ENCODE peak calls at places on chromosome 19, in seven cellular contexts. N is hepatocyte, V is neural progenitor cell, D is SK-N-SH, T is HCT116, W is MM.1S, Y is OCI-LY7. I is an unnamed sample.
A peak's percentile ranks its signal among the peaks of the same experiment; 100 is the strongest.

GRCh38 chr19:4177146-4177545 is 5.2 kb downstream of the SIRT6 start:
- DNase-seq in D (no peak), T (no peak), N (no peak), W (no peak), Y (no peak), V (no peak), I (no peak)

GRCh38 chr19:1935484-1936208 is 5.3 kb upstream of the CSNK1G2 start:
- DNase-seq in N (no peak), Y (peak; percentile 75), D (no peak), W (peak; percentile 15), T (peak; percentile 68), V (no peak), I (peak; percentile 10)

GRCh38 chr19:18156841-18157464 is 4.0 kb downstream of the PIK3R2 start:
- DNase-seq in Y (no peak), V (no peak), D (peak; percentile 97), T (peak; percentile 48), W (no peak), N (peak; percentile 89), I (peak; percentile 40)

GRCh38 chr19:46919324-46919723 is 58.5 kb downstream of the ARHGAP35 start:
- DNase-seq in W (no peak), T (no peak), Y (no peak), V (no peak), N (no peak), D (no peak), I (peak; percentile 59)

GRCh38 chr19:12871681-12872080 is 9.6 kb downstream of the DNASE2 start:
- DNase-seq in N (no peak), T (no peak), W (no peak), Y (no peak), V (no peak), D (no peak), I (no peak)

GRCh38 chr19:16608290-16608704 is 19.7 kb downstream of the MED26 start:
- DNase-seq in V (no peak), W (no peak), Y (no peak), D (no peak), T (no peak), N (peak; percentile 56), I (peak; percentile 61)

GRCh38 chr19:46932346-46932745 is 71.5 kb downstream of the ARHGAP35 start:
- DNase-seq in Y (no peak), N (no peak), D (no peak), W (no peak), V (no peak), T (no peak), I (peak; percentile 73)

GRCh38 chr19:2324220-2324948 is 4.0 kb downstream of the LSM7 start:
- DNase-seq in W (no peak), T (no peak), V (no peak), D (no peak), N (no peak), Y (no peak), I (no peak)

GRCh38 chr19:10929402-10929794 is 787 bp downstream of the TIMM29 start:
- DNase-seq in T (no peak), W (no peak), V (peak; percentile 46), D (no peak), Y (no peak), N (peak; percentile 43), I (no peak)

GRCh38 chr19:50580970-50581636 is 12.9 kb upstream of the LRRC4B start:
- DNase-seq in N (no peak), T (no peak), D (no peak), Y (no peak), V (no peak), W (no peak), I (no peak)

GRCh38 chr19:2888739-2889224 is 11.9 kb upstream of the ZNF57 start:
- DNase-seq in W (no peak), T (no peak), N (no peak), Y (peak; percentile 91), D (no peak), V (no peak), I (no peak)

GRCh38 chr19:17703823-17704463 is 15.3 kb upstream of the MAP1S start:
- DNase-seq in D (peak; percentile 80), V (peak; percentile 77), T (peak; percentile 64), N (no peak), Y (peak; percentile 75), W (peak; percentile 19), I (peak; percentile 52)

GRCh38 chr19:56718231-56718630 is 46.7 kb upstream of the ZNF835 start:
- DNase-seq in V (no peak), Y (no peak), W (no peak), N (no peak), D (no peak), T (no peak), I (no peak)

GRCh38 chr19:39160889-39161672 is 35.5 kb downstream of the PAK4 start:
- DNase-seq in D (no peak), N (no peak), T (no peak), V (no peak), Y (no peak), W (no peak), I (peak; percentile 42)

GRCh38 chr19:34041922-34042521 is 130.3 kb upstream of the LSM14A start:
- DNase-seq in W (peak; percentile 37), T (peak; percentile 46), N (peak; percentile 60), Y (peak; percentile 62), V (peak; percentile 78), D (peak; percentile 71), I (peak; percentile 68)

GRCh38 chr19:18943465-18943864 is 2.4 kb upstream of the HOMER3 start:
- DNase-seq in Y (no peak), W (no peak), N (no peak), T (no peak), D (no peak), V (no peak), I (no peak)

GRCh38 chr19:4781851-4782250 is 9.7 kb upstream of the FEM1A start:
- DNase-seq in W (no peak), Y (peak; percentile 20), D (no peak), V (no peak), T (no peak), N (no peak), I (no peak)

GRCh38 chr19:7603919-7604318 is 8.3 kb downstream of the CAMSAP3 start:
- DNase-seq in Y (no peak), W (no peak), D (no peak), N (no peak), V (no peak), T (no peak), I (no peak)

GRCh38 chr19:4061683-4062575 is 4.8 kb downstream of the ZBTB7A start:
- DNase-seq in N (peak; percentile 85), T (no peak), W (no peak), V (no peak), Y (peak; percentile 20), D (no peak), I (peak; percentile 57)

GRCh38 chr19:43028866-43029265 is 2.6 kb upstream of the PSG11 start:
- DNase-seq in D (no peak), N (no peak), V (no peak), T (no peak), W (no peak), Y (no peak), I (no peak)

GRCh38 chr19:23002690-23003422 is at the start of gene ZNF728:
- DNase-seq in W (no peak), D (peak; percentile 11), T (no peak), Y (no peak), V (no peak), N (no peak), I (no peak)

GRCh38 chr19:2385053-2385721 is 25.1 kb downstream of the TMPRSS9 start:
- DNase-seq in W (no peak), T (peak; percentile 97), Y (peak; percentile 21), V (peak; percentile 79), N (peak; percentile 76), D (peak; percentile 95), I (peak; percentile 83)

GRCh38 chr19:16522559-16523377 is 19.5 kb downstream of the CHERP start:
- DNase-seq in D (no peak), Y (no peak), W (no peak), V (no peak), T (no peak), N (no peak), I (no peak)

GRCh38 chr19:40962460-40962961 is 28.6 kb upstream of the CYP2B6 start:
- DNase-seq in N (no peak), T (no peak), V (no peak), D (no peak), Y (no peak), W (no peak), I (peak; percentile 92)

GRCh38 chr19:7373862-7374261 is 25.1 kb downstream of the ARHGEF18 start:
- DNase-seq in T (peak; percentile 62), D (no peak), W (no peak), V (no peak), Y (no peak), N (no peak), I (peak; percentile 56)

GRCh38 chr19:3618144-3618810 is 8.3 kb downstream of the CACTIN start:
- DNase-seq in N (peak; percentile 71), V (peak; percentile 78), T (no peak), W (peak; percentile 97), D (peak; percentile 98), Y (peak; percentile 37), I (peak; percentile 29)

GRCh38 chr19:4916292-4917082 is 7.2 kb downstream of the UHRF1 start:
- DNase-seq in T (no peak), V (no peak), Y (no peak), W (no peak), N (no peak), D (no peak), I (no peak)

GRCh38 chr19:58229255-58229639 is 533 bp downstream of the ZNF544 start:
- DNase-seq in V (peak; percentile 65), Y (peak; percentile 8), N (peak; percentile 47), T (no peak), W (no peak), D (peak; percentile 44), I (peak; percentile 50)

GRCh38 chr19:8877854-8878705 is 45.9 kb downstream of the MBD3L1 start:
- DNase-seq in V (peak; percentile 2), Y (peak; percentile 25), N (no peak), D (peak; percentile 53), W (no peak), T (peak; percentile 54), I (peak; percentile 31)

GRCh38 chr19:30338878-30339623 is 33.1 kb upstream of the ZNF536 start:
- DNase-seq in N (no peak), W (no peak), Y (no peak), T (no peak), V (no peak), D (no peak), I (no peak)
- TF ChIP-seq EZH2phosphoT487 in N (no peak), W (no peak), Y (no peak), T (no peak), V (no peak), D (no peak), I (no peak)

GRCh38 chr19:30046522-30046921 is 104.5 kb downstream of the URI1 start:
- DNase-seq in D (peak; percentile 50), N (no peak), Y (peak; percentile 26), T (no peak), V (peak; percentile 44), W (no peak), I (peak; percentile 36)
- TF ChIP-seq CTCF in D (peak; percentile 47), N (peak; percentile 55), Y (peak; percentile 79), T (peak; percentile 70), V (peak; percentile 70), W (peak; percentile 31), I (peak; percentile 63)

GRCh38 chr19:327291-328024 is 17.1 kb downstream of the MIER2 start:
- DNase-seq in V (no peak), Y (no peak), D (no peak), W (no peak), N (no peak), T (no peak), I (no peak)
- H3K9me3 ChIP-seq in V (no peaks in the 10 kb centered on the region), Y (peaks cover 24% of the 10 kb centered on the region), D (no peaks in the 10 kb centered on the region), W (no peaks in the 10 kb centered on the region), N (no peaks in the 10 kb centered on the region), T (peaks cover 12% of the 10 kb centered on the region), I (no peaks in the 10 kb centered on the region)

DNA sequence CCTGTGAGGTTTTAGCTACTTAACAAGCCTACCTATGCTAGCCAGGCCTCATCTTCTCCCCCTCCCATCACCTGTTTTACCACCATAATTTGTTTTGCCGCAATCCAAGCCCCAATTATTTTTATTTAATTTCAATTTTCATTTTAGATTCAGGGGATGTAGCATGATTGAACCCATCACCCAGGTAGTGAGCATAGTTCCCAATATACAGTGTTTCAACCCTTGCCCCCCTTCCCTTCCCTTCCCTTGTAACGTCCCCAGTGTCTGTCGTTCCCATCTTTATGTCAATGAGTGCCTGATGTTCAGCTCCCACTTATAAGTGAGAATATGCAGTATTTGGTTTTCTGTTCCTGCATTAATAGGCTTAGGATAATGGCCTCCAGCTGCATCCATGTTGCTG is 885.0 kb downstream of the UQCRFS1 start:
- DNase-seq in D (no peak), V (no peak), N (no peak), T (no peak), Y (no peak), W (no peak), I (no peak)
- TF ChIP-seq EZH2phosphoT487 in D (no peak), V (no peak), N (no peak), T (no peak), Y (no peak), W (no peak), I (no peak)

I was measured in PC-3.